ENCODE peak calls at places on chromosomes 4 and X, in seven cellular contexts. K is tibial artery, W is hepatocyte, N is mesothelial cell of epicardium, F is fibroblast of lung, Z is AG09309, U is AG10803. R is an unnamed sample.

GRCh38 chr4:169807934-169808333 is 50.2 kb upstream of the HPF1 start:
- DNase-seq in K (no peak), W (no peak), N (no peak), F (no peak), Z (no peak), U (no peak), R (no peak)

GRCh38 chrX:34813618-34814017 is 129.0 kb upstream of the FAM47B start:
- DNase-seq in K (no peak), W (no peak), N (no peak), F (peak; percentile 6), Z (no peak), U (peak; percentile 15), R (peak; percentile 22)

GRCh38 chrX:148500428-148501120 is at the start of gene AFF2:
- DNase-seq in K (no peak), W (peak; percentile 64), N (no peak), F (peak; percentile 16), Z (no peak), U (peak; percentile 33), R (peak; percentile 5)

GRCh38 chr4:99008051-99008450 is 12.5 kb downstream of the METAP1 start:
- DNase-seq in K (no peak), W (no peak), N (no peak), F (no peak), Z (no peak), U (no peak), R (no peak)

GRCh38 chr4:102530986-102531385 is 29.8 kb downstream of the NFKB1 start:
- DNase-seq in K (no peak), W (no peak), N (no peak), F (no peak), Z (no peak), U (no peak), R (no peak)

GRCh38 chrX:73977542-73978169 is 326.3 kb upstream of the ZCCHC13 start:
- DNase-seq in K (no peak), W (no peak), N (no peak), F (no peak), Z (no peak), U (no peak), R (peak; percentile 14)

GRCh38 chr4:120481711-120482110 is 415.1 kb upstream of the MAD2L1 start:
- DNase-seq in K (no peak), W (no peak), N (no peak), F (no peak), Z (no peak), U (peak; percentile 43), R (no peak)

GRCh38 chrX:111837226-111837625 is 38.8 kb upstream of the TRPC5OS start:
- DNase-seq in K (no peak), W (no peak), N (no peak), F (no peak), Z (no peak), U (no peak), R (no peak)

GRCh38 chrX:17374619-17375360 is at the start of gene NHS:
- DNase-seq in K (peak; percentile 63), W (peak; percentile 83), N (peak; percentile 61), F (peak; percentile 78), Z (peak; percentile 20), U (peak; percentile 78), R (peak; percentile 70)

GRCh38 chr4:74267998-74268606 is 40.2 kb upstream of the EPGN start:
- DNase-seq in K (no peak), W (peak; percentile 12), N (no peak), F (peak; percentile 63), Z (no peak), U (peak; percentile 54), R (peak; percentile 79)

GRCh38 chrX:153637121-153638040 is 9.6 kb upstream of the DUSP9 start:
- DNase-seq in K (no peak), W (peak; percentile 11), N (no peak), F (no peak), Z (no peak), U (no peak), R (no peak)

GRCh38 chr4:88251914-88252313 is 32.4 kb downstream of the PPM1K start:
- DNase-seq in K (no peak), W (no peak), N (no peak), F (no peak), Z (no peak), U (no peak), R (no peak)

GRCh38 chr4:183240581-183241321 is 79.3 kb downstream of the CLDN22 start:
- DNase-seq in K (no peak), W (no peak), N (no peak), F (no peak), Z (no peak), U (no peak), R (no peak)

GRCh38 chr4:2091990-2092652 is 33.0 kb downstream of the NAT8L start:
- DNase-seq in K (no peak), W (no peak), N (no peak), F (no peak), Z (no peak), U (no peak), R (no peak)

GRCh38 chr4:22877653-22878052 is 184.9 kb downstream of the GBA3 start:
- DNase-seq in K (no peak), W (no peak), N (no peak), F (no peak), Z (no peak), U (no peak), R (no peak)

GRCh38 chr4:153792007-153792892 is 3.4 kb upstream of the SFRP2 start:
- DNase-seq in K (peak; percentile 62), W (peak; percentile 78), N (peak; percentile 34), F (peak; percentile 47), Z (no peak), U (peak; percentile 56), R (peak; percentile 37)

GRCh38 chr4:153545822-153546221 is 79.7 kb downstream of the TMEM131L start:
- DNase-seq in K (no peak), W (no peak), N (no peak), F (no peak), Z (no peak), U (no peak), R (no peak)

GRCh38 chr4:76061977-76062376 is 12.5 kb upstream of the ART3 start:
- DNase-seq in K (no peak), W (no peak), N (no peak), F (no peak), Z (no peak), U (no peak), R (no peak)

GRCh38 chrX:138748480-138748879 is 37.0 kb upstream of the FGF13 start:
- DNase-seq in K (no peak), W (peak; percentile 33), N (no peak), F (peak; percentile 15), Z (no peak), U (peak; percentile 18), R (peak; percentile 10)
- TF ChIP-seq CTCF in K (peak; percentile 39), W (peak; percentile 50), N (peak; percentile 70), F (no peak), Z (peak; percentile 58), U (peak; percentile 55), R (peak; percentile 31)

GRCh38 chr4:186719925-186720694 is 3.5 kb downstream of the FAT1 start:
- DNase-seq in K (no peak), W (peak; percentile 48), N (no peak), F (peak; percentile 69), Z (no peak), U (peak; percentile 49), R (peak; percentile 75)
- TF ChIP-seq CTCF in K (no peak), W (peak; percentile 39), N (peak; percentile 42), F (peak; percentile 20), Z (peak; percentile 37), U (peak; percentile 52), R (peak; percentile 64)

GRCh38 chrX:125132274-125132673 is 187.4 kb upstream of the TEX13C start:
- DNase-seq in K (no peak), W (peak; percentile 11), N (no peak), F (no peak), Z (no peak), U (no peak), R (no peak)

DNA sequence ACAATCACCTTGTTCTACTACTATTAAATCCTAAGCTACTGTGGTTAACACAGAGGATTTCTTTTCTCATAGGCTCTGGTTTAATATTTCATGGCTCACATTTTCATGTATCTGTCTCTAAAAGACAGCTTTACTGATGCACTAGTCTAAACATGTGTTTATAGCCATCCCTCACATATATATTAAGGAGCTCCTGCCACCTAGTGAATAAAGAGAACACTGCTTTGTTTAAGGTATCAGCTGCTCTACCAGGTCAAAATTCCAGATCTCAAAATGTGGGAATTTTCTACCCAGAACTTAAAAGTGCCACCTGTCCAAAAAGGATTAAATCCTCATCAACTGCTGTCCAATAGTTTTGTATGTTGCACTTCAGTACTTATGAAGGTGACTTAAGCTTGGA is 188.5 kb upstream of the TEX13C start:
- DNase-seq in K (no peak), W (peak; percentile 4), N (no peak), F (no peak), Z (no peak), U (no peak), R (no peak)
- TF ChIP-seq CTCF in K (no peak), W (peak; percentile 32), N (no peak), F (no peak), Z (no peak), U (peak; percentile 15), R (no peak)

GRCh38 chrX:114580336-114580735 is 3.5 kb upstream of the HTR2C start:
- DNase-seq in K (no peak), W (peak; percentile 19), N (no peak), F (peak; percentile 29), Z (no peak), U (no peak), R (no peak)
- TF ChIP-seq CTCF in K (no peak), W (peak; percentile 58), N (no peak), F (no peak), Z (no peak), U (no peak), R (no peak)

GRCh38 chr4:185040523-185040922 is 22.2 kb downstream of the HELT start:
- DNase-seq in K (no peak), W (no peak), N (no peak), F (no peak), Z (no peak), U (no peak), R (no peak)

GRCh38 chr4:185035284-185035683 is 17.0 kb downstream of the HELT start:
- DNase-seq in K (no peak), W (no peak), N (no peak), F (no peak), Z (no peak), U (no peak), R (no peak)

GRCh38 chr4:185036019-185036418 is 17.7 kb downstream of the HELT start:
- DNase-seq in K (no peak), W (no peak), N (no peak), F (no peak), Z (no peak), U (no peak), R (no peak)

GRCh38 chr4:185036842-185037241 is 18.6 kb downstream of the HELT start:
- DNase-seq in K (no peak), W (no peak), N (no peak), F (no peak), Z (no peak), U (no peak), R (no peak)

GRCh38 chr4:185039508-185040273 is 21.4 kb downstream of the HELT start:
- DNase-seq in K (peak; percentile 41), W (peak; percentile 72), N (no peak), F (peak; percentile 86), Z (peak; percentile 10), U (peak; percentile 61), R (peak; percentile 84)
- TF ChIP-seq CTCF in K (peak; percentile 80), W (peak; percentile 77), N (peak; percentile 76), F (peak; percentile 84), Z (peak; percentile 80), U (peak; percentile 91), R (peak; percentile 83)